ENCODE peak calls at places on chromosomes 16 and 17, in four cellular contexts. T, M, A and W are unnamed samples.
A peak's percentile ranks its signal among the peaks of the same experiment; 100 is the strongest.

GRCh38 chr17:28227278-28228108 is 91.5 kb upstream of the TMEM97 start:
- DNase-seq in T (peak; percentile 98), A (no peak), M (no peak), W (peak; percentile 94)

GRCh38 chr16:75029854-75030253 is 31.0 kb downstream of the ZNRF1 start:
- DNase-seq in M (no peak), A (no peak), T (no peak), W (no peak)

GRCh38 chr16:47644166-47644565 is 183.0 kb downstream of the PHKB start:
- DNase-seq in M (no peak), T (no peak), A (no peak), W (no peak)

GRCh38 chr17:29571883-29572681 is 3.6 kb downstream of the TP53I13 start:
- DNase-seq in A (no peak), T (peak; percentile 26), M (no peak), W (peak; percentile 68)

GRCh38 chr17:2822358-2822757 is 26.1 kb downstream of the RAP1GAP2 start:
- DNase-seq in M (no peak), A (no peak), T (no peak), W (no peak)

GRCh38 chr16:30977502-30977901 is 7.5 kb upstream of the HSD3B7 start:
- DNase-seq in T (peak; percentile 73), M (peak; percentile 48), A (no peak), W (peak; percentile 68)

GRCh38 chr17:65848751-65849150 is 287.3 kb upstream of the AXIN2 start:
- DNase-seq in A (no peak), T (no peak), M (no peak), W (no peak)

GRCh38 chr16:59913666-59914065 is 1179.5 kb upstream of the GOT2 start:
- DNase-seq in T (no peak), A (no peak), M (no peak), W (no peak)

GRCh38 chr16:87780385-87780989 is 14.7 kb upstream of the KLHDC4 start:
- DNase-seq in A (peak; percentile 87), T (no peak), M (peak; percentile 53), W (no peak)

GRCh38 chr16:23835390-23836077 is at the start of gene PRKCB:
- DNase-seq in M (peak; percentile 96), A (no peak), T (peak; percentile 93), W (peak; percentile 96)

GRCh38 chr16:8589293-8590160 is 784 bp downstream of the TMEM114 start:
- DNase-seq in A (no peak), M (no peak), T (peak; percentile 65), W (peak; percentile 76)

GRCh38 chr16:16996830-16997229 is 473.9 kb downstream of the XYLT1 start:
- DNase-seq in A (no peak), T (peak; percentile 37), M (no peak), W (no peak)

GRCh38 chr16:11250786-11251524 is 5.0 kb downstream of the SOCS1 start:
- DNase-seq in T (no peak), M (no peak), A (no peak), W (no peak)

GRCh38 chr17:420479-421175 is 68.0 kb upstream of the RPH3AL start:
- DNase-seq in M (no peak), T (no peak), A (no peak), W (no peak)

GRCh38 chr16:78608305-78608776 is 508.9 kb downstream of the WWOX start:
- DNase-seq in M (no peak), A (no peak), T (no peak), W (no peak)

GRCh38 chr17:9367186-9367585 is 208.4 kb downstream of the STX8 start:
- DNase-seq in A (no peak), T (no peak), M (no peak), W (no peak)

GRCh38 chr16:86768231-86768791 is 190.0 kb downstream of the FOXL1 start:
- DNase-seq in M (no peak), T (no peak), A (no peak), W (no peak)

GRCh38 chr17:1533649-1534325 is 17.4 kb upstream of the INPP5K start:
- DNase-seq in T (no peak), A (no peak), M (no peak), W (no peak)

GRCh38 chr16:84732674-84733352 is 33.0 kb downstream of the USP10 start:
- DNase-seq in M (peak; percentile 63), A (no peak), T (no peak), W (no peak)

GRCh38 chr17:35578195-35578928 is at the start of gene PEX12:
- DNase-seq in T (peak; percentile 83), M (peak; percentile 88), A (peak; percentile 58), W (peak; percentile 87)

GRCh38 chr17:1720856-1721386 is 3.6 kb upstream of the WDR81 start:
- DNase-seq in T (peak; percentile 84), A (no peak), M (no peak), W (no peak)

GRCh38 chr16:28504707-28505404 is 1.8 kb downstream of the IL27 start:
- DNase-seq in T (no peak), M (no peak), A (no peak), W (no peak)

GRCh38 chr16:67311607-67312449 is 14.7 kb downstream of the KCTD19 start:
- DNase-seq in T (no peak), A (peak; percentile 93), M (no peak), W (peak; percentile 21)

GRCh38 chr16:2086136-2086742 is 38.5 kb downstream of the TSC2 start:
- DNase-seq in T (no peak), A (no peak), M (no peak), W (no peak)

GRCh38 chr16:88430524-88431446 is 22.3 kb upstream of the ZFPM1 start:
- DNase-seq in M (peak; percentile 48), A (no peak), T (peak; percentile 59), W (no peak)

GRCh38 chr17:7610641-7611040 is 4.1 kb downstream of the FXR2 start:
- DNase-seq in M (no peak), A (no peak), T (no peak), W (no peak)

GRCh38 chr17:7250655-7251329 is 742 bp downstream of the CTDNEP1 start:
- DNase-seq in T (no peak), A (no peak), M (no peak), W (no peak)

GRCh38 chr17:33689725-33690124 is 396.6 kb upstream of the ASIC2 start:
- DNase-seq in M (no peak), T (no peak), A (no peak), W (no peak)

GRCh38 chr17:33686171-33686570 is 393.1 kb upstream of the ASIC2 start:
- DNase-seq in A (no peak), T (peak; percentile 62), M (peak; percentile 73), W (peak; percentile 32)

GRCh38 chr17:33684714-33685113 is 391.6 kb upstream of the ASIC2 start:
- DNase-seq in A (no peak), M (no peak), T (no peak), W (no peak)

GRCh38 chr17:33687831-33688230 is 394.7 kb upstream of the ASIC2 start:
- DNase-seq in M (no peak), T (no peak), A (no peak), W (no peak)

DNA sequence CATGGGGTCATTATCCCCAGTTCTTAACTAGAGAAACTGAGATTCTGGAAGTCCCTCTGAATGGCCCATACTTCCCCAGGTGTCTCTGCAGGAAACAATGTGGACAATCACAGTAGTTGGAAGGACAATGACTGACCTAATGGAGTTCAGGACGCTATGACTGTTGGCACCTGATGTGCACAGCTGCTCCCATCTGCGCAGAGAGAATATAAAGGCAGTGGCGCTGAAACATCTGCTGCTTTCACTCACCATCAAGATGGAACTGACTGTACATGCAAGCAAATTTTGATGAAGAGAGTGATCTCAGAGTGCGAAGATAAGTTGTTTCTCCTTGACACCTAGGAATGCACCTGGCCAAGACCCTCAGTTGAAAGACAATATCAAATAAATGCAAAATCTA is 395.7 kb upstream of the ASIC2 start:
- DNase-seq in M (no peak), A (no peak), T (no peak), W (no peak)
- TF ChIP-seq USF1 in M (no peak), A (no peak), T (no peak), W (no peak)

DNA sequence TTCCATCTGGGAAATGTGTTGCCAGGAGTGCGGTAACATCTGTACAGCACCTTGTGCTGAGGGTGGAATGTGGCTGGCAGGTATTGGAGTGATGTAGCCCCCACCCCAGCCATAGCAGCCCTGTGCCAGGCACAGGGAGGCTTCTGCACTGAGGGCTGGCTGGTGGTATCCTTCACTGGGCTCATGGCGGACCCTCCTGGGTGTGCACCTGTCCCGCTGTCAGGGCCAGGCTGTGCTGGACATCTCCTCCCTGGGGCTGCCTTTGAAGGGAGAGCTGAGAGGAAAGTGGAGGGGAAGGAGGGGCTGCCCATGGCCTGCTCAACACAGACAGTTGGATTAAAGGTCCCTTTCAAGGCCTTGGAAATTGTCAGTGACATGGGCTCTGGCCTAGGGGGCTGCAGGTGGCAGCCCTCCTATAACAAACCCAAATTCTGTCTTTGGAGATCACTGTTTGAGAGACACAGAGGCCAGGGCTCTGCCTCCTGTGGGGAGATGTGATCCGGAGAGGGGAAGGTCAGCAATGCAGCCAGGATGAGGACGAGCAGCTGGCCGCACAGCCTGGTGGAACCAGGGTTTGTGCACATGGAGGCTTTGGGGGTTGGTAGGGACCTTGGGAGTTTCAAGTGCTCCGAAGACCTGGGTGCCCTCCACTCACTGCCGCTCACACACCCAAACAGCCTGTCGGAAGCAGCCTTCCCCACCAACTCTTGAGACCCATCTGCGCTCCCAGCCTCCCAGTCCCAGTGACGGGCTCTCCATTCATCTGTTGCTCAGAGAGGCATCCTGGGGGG is 22.8 kb downstream of the NKD1 start:
- DNase-seq in A (no peak), T (no peak), M (no peak), W (no peak)
- TF ChIP-seq USF1 in A (no peak), T (no peak), M (no peak), W (no peak)

GRCh38 chr16:52657924-52658323 is 111.0 kb upstream of the TOX3 start:
- DNase-seq in M (no peak), T (no peak), A (no peak), W (no peak)
- TF ChIP-seq USF1 in M (no peak), T (no peak), A (no peak), W (no peak)

GRCh38 chr17:44191389-44191788 is 4.6 kb downstream of the TMUB2 start:
- DNase-seq in M (no peak), A (no peak), T (no peak), W (no peak)

GRCh38 chr17:44192750-44193149 is 6.0 kb downstream of the TMUB2 start:
- DNase-seq in A (no peak), T (no peak), M (no peak), W (no peak)

GRCh38 chr17:44190496-44190895 is 3.7 kb downstream of the TMUB2 start:
- DNase-seq in T (no peak), M (no peak), A (no peak), W (no peak)

GRCh38 chr17:44193326-44194084 is 6.2 kb downstream of the ATXN7L3 start:
- DNase-seq in A (no peak), M (no peak), T (no peak), W (no peak)

DNA sequence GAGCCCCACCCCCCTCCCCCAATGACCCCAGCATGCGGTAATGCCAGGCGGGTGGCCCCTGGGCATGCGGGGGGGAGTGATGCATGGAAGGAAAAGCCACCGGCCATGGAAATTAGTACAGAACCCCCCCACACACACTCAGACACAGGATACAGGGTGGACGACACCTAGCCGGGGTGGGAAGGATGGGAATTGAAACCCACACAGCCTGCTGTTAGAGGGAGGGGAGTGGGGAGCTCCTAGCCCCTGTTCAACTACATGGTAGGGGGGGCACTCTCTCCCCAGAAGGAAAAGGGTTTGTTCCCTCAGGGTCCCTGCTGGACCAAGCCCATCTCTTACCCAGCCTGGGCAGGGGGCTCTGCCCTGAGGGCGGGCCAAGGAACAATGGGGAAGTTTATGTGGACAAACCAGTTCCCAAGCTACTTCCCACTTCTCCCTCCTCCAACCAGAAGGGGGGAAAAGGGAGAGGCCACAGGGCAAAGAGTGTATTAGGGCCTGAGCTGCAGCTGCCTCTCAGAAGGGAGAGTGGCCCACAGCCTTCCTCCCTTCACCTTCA is 5.2 kb downstream of the TMUB2 start:
- DNase-seq in M (no peak), A (no peak), T (peak; percentile 53), W (no peak)
- TF ChIP-seq USF1 in M (no peak), A (no peak), T (no peak), W (no peak)